ENCODE peak calls at places on chromosomes 12 and 14, in ten cellular contexts. O is A172, T is stromal cell of bone marrow, N is WTC11, M is endothelial cell of umbilical vein, K is NCI-H748 treated with DMSO at 0.1 percent for 48 hours, J is epithelial cell of esophagus, U is GM20000, Y is hepatocyte, Q is H54. R is an unnamed sample.

GRCh38 chr12:89335452-89336244 is 16.7 kb downstream of the DUSP6 start:
- DNase-seq in K (no peak), Y (no peak), T (no peak), U (no peak), J (no peak), Q (no peak), N (no peak), M (no peak), O (no peak), R (no peak)

GRCh38 chr14:70811065-70811464 is 1.8 kb upstream of the MAP3K9 start:
- DNase-seq in N (no peak), J (peak), K (no peak), Q (no peak), U (no peak), O (no peak), Y (no peak), M (no peak), T (no peak), R (no peak)

GRCh38 chr14:100138955-100139354 is 20.5 kb downstream of the DEGS2 start:
- DNase-seq in N (no peak), Q (no peak), K (no peak), Y (no peak), J (no peak), M (no peak), T (no peak), O (no peak), U (no peak), R (no peak)

GRCh38 chr14:96090441-96091148 is 51.4 kb downstream of the C14orf132 start:
- DNase-seq in N (no peak), J (no peak), M (no peak), O (peak), K (peak), T (peak), Y (peak), Q (no peak), U (no peak), R (peak)

GRCh38 chr12:111180830-111181726 is 187.8 kb downstream of the PHETA1 start:
- DNase-seq in U (no peak), N (no peak), T (peak), Y (peak), J (no peak), O (no peak), Q (no peak), M (no peak), K (peak), R (no peak)

GRCh38 chr12:130803707-130804106 is 35.3 kb downstream of the STX2 start:
- DNase-seq in U (no peak), J (no peak), Y (no peak), O (peak), Q (no peak), M (no peak), T (peak), N (no peak), K (no peak), R (peak)

GRCh38 chr12:45379261-45379660 is 163.4 kb downstream of the ANO6 start:
- DNase-seq in O (peak), U (no peak), K (no peak), Q (no peak), N (no peak), J (peak), T (no peak), M (peak), Y (no peak), R (peak)

GRCh38 chr12:29831173-29831572 is 47.4 kb upstream of the TMTC1 start:
- DNase-seq in N (no peak), O (no peak), M (no peak), J (no peak), T (no peak), Y (no peak), U (no peak), K (no peak), Q (no peak), R (no peak)

GRCh38 chr12:123106640-123107359 is 44.1 kb downstream of the PITPNM2 start:
- DNase-seq in K (no peak), M (peak), Y (no peak), U (peak), T (no peak), J (no peak), Q (no peak), O (peak), N (no peak), R (no peak)

GRCh38 chr14:92684801-92685560 is 63.4 kb downstream of the LGMN start:
- DNase-seq in N (peak), O (no peak), T (no peak), K (no peak), Y (no peak), J (no peak), Q (no peak), U (peak), M (no peak), R (no peak)

GRCh38 chr12:126974779-126975178 is 1292.2 kb upstream of the TMEM132C start:
- DNase-seq in Y (no peak), Q (no peak), K (no peak), O (no peak), M (no peak), J (no peak), N (no peak), U (no peak), T (no peak), R (no peak)

GRCh38 chr14:73786942-73787759 is 64.5 kb upstream of the PTGR2 start:
- DNase-seq in U (peak), N (peak), Q (no peak), J (peak), Y (peak), T (no peak), M (peak), K (no peak), O (no peak), R (no peak)

GRCh38 chr14:91129261-91129660 is 15.4 kb downstream of the DGLUCY start:
- DNase-seq in Q (no peak), T (no peak), M (no peak), K (no peak), Y (no peak), O (no peak), U (no peak), J (peak), N (no peak), R (no peak)

GRCh38 chr14:101958418-101959185 is 5.8 kb upstream of the DYNC1H1 start:
- DNase-seq in N (no peak), Y (no peak), O (no peak), J (no peak), Q (no peak), T (no peak), K (no peak), M (no peak), U (no peak), R (no peak)

GRCh38 chr14:21924479-21924878 is 250.9 kb upstream of the OR4E1 start:
- DNase-seq in Q (no peak), J (no peak), T (no peak), Y (no peak), U (peak), O (no peak), K (no peak), M (peak), N (peak), R (no peak)

GRCh38 chr12:17928708-17929366 is 161.2 kb downstream of the RERGL start:
- DNase-seq in O (peak), T (peak), K (peak), Q (peak), U (no peak), J (peak), Y (peak), M (peak), N (no peak), R (peak)

GRCh38 chr12:78636253-78636855 is 228.2 kb upstream of the SYT1 start:
- DNase-seq in U (no peak), J (peak), K (no peak), Y (no peak), N (no peak), M (no peak), T (no peak), Q (no peak), O (no peak), R (no peak)

GRCh38 chr14:51004801-51005526 is 60.7 kb upstream of the PYGL start:
- DNase-seq in N (no peak), U (no peak), M (no peak), T (no peak), O (peak), J (peak), Q (peak), K (no peak), Y (peak), R (peak)

GRCh38 chr12:546920-547845 is 87.4 kb downstream of the B4GALNT3 start:
- DNase-seq in Q (peak), K (no peak), Y (peak), O (peak), J (peak), U (peak), T (no peak), M (peak), N (peak), R (no peak)

GRCh38 chr12:68121143-68121542 is 38.4 kb downstream of the IFNG start:
- DNase-seq in N (no peak), U (no peak), O (no peak), M (no peak), Q (no peak), Y (no peak), J (no peak), T (no peak), K (no peak), R (no peak)

GRCh38 chr12:114302117-114302516 is 103.8 kb downstream of the TBX5 start:
- DNase-seq in U (no peak), N (no peak), Y (no peak), K (no peak), M (no peak), T (no peak), J (no peak), Q (no peak), O (no peak), R (no peak)

GRCh38 chr12:53991077-53991460 is 6.1 kb downstream of the HOXC10 start:
- DNase-seq in J (no peak), U (no peak), Y (no peak), Q (no peak), M (no peak), T (peak), O (no peak), N (no peak), K (no peak), R (no peak)

GRCh38 chr14:102238131-102238530 is 66.8 kb downstream of the MOK start:
- DNase-seq in O (no peak), Q (no peak), T (no peak), M (no peak), U (no peak), N (no peak), Y (no peak), K (no peak), J (no peak), R (no peak)

GRCh38 chr14:38125484-38125912 is 82.2 kb upstream of the SSTR1 start:
- DNase-seq in M (peak), T (no peak), Y (peak), N (no peak), J (no peak), U (no peak), K (peak), Q (no peak), O (peak), R (no peak)

GRCh38 chr12:23771230-23771949 is 178.1 kb downstream of the SOX5 start:
- DNase-seq in J (no peak), Y (peak), M (no peak), U (no peak), T (peak), Q (no peak), O (no peak), N (no peak), K (no peak), R (no peak)

R was measured in brain microvascular endothelial cell.